ENCODE peak calls at places on chromosomes 3 and 15, in five cellular contexts. I is ovary; P is GM13977; O is activated effector memory CD4-positive, alpha-beta T cell treated with anti-CD3 and anti-CD28 coated beads, Interleukin-2, amount 50 U/mL, for 16 hours; J is psoas muscle. C is an unnamed sample.

GRCh38 chr15:22918056-22918455 is 62.1 kb downstream of the CYFIP1 start:
- DNase-seq in J (no peak), P (no peak), O (no peak), I (no peak), C (no peak)

GRCh38 chr15:51318382-51319150 is 19.8 kb downstream of the CYP19A1 start:
- DNase-seq in J (no peak), I (no peak), O (no peak), P (no peak), C (no peak)

GRCh38 chr3:33829720-33830119 is 31.3 kb downstream of the PDCD6IP start:
- DNase-seq in O (no peak), P (no peak), I (no peak), J (no peak), C (no peak)

GRCh38 chr3:5057857-5058324 is 64.2 kb upstream of the ARL8B start:
- DNase-seq in J (peak), P (peak), I (peak), O (peak), C (peak)

GRCh38 chr15:77630956-77631789 is 1.5 kb downstream of the LINGO1 start:
- DNase-seq in P (no peak), J (no peak), I (no peak), O (no peak), C (no peak)

GRCh38 chr3:114878119-114878839 is 268.8 kb downstream of the ZBTB20 start:
- DNase-seq in P (no peak), J (no peak), O (no peak), I (no peak), C (no peak)

GRCh38 chr15:40960151-40960885 is 7.0 kb downstream of the CHAC1 start:
- DNase-seq in I (no peak), J (no peak), P (no peak), O (no peak), C (no peak)

GRCh38 chr15:77748078-77749064 is 115.7 kb upstream of the LINGO1 start:
- DNase-seq in P (no peak), I (no peak), O (no peak), J (no peak), C (no peak)

GRCh38 chr3:54146383-54147239 is 24.3 kb downstream of the CACNA2D3 start:
- DNase-seq in O (no peak), P (peak), I (peak), J (peak), C (no peak)

GRCh38 chr15:25172691-25173090 is 217.9 kb downstream of the SNRPN start:
- DNase-seq in I (no peak), O (peak), P (no peak), J (peak), C (peak)

GRCh38 chr3:192917258-192917507 is 473 bp downstream of the MB21D2 start:
- DNase-seq in O (no peak), J (no peak), I (no peak), P (peak), C (no peak)

GRCh38 chr3:194387276-194387675 is 11.8 kb downstream of the GP5 start:
- DNase-seq in P (no peak), J (no peak), I (no peak), O (no peak), C (no peak)

GRCh38 chr3:139327861-139328260 is 16.0 kb upstream of the MRPS22 start:
- DNase-seq in P (no peak), I (no peak), J (no peak), O (no peak), C (no peak)

GRCh38 chr3:184496933-184497332 is 64.7 kb upstream of the EPHB3 start:
- DNase-seq in J (no peak), O (no peak), I (no peak), P (no peak), C (no peak)

GRCh38 chr3:42266085-42266484 is at the start of gene CCK:
- DNase-seq in P (no peak), J (no peak), I (no peak), O (no peak), C (no peak)

GRCh38 chr3:188061133-188061532 is 92.8 kb upstream of the LPP start:
- DNase-seq in O (peak), I (no peak), P (peak), J (no peak), C (peak)

GRCh38 chr3:31066999-31067398 is 172.5 kb upstream of the GADL1 start:
- DNase-seq in P (no peak), J (no peak), I (no peak), O (no peak), C (peak)

GRCh38 chr3:73602171-73602570 is 22.6 kb downstream of the PDZRN3 start:
- DNase-seq in P (no peak), J (no peak), O (no peak), I (no peak), C (no peak)

GRCh38 chr3:170765419-170766078 is 104.4 kb downstream of the RPL22L1 start:
- DNase-seq in J (no peak), I (no peak), P (no peak), O (no peak), C (no peak)

GRCh38 chr3:59850352-59850870 is 800.6 kb upstream of the CFAP20DC start:
- DNase-seq in I (no peak), P (no peak), J (no peak), O (no peak), C (no peak)

GRCh38 chr15:71055461-71055860 is 59.8 kb upstream of the THSD4 start:
- DNase-seq in P (no peak), J (no peak), O (no peak), I (no peak), C (no peak)

GRCh38 chr15:94791008-94791407 is 559.6 kb downstream of the MCTP2 start:
- DNase-seq in I (no peak), J (no peak), O (no peak), P (no peak), C (no peak)

GRCh38 chr3:117687096-117687495 is 977.5 kb downstream of the TUSC7 start:
- DNase-seq in P (no peak), J (no peak), I (no peak), O (no peak), C (no peak)

GRCh38 chr15:57485869-57486268 is 105.8 kb upstream of the MYZAP start:
- DNase-seq in J (no peak), O (no peak), P (no peak), I (no peak), C (no peak)

GRCh38 chr15:43268111-43269105 is 1.7 kb upstream of the TGM5 start:
- DNase-seq in P (peak), J (no peak), I (no peak), O (no peak), C (no peak)

GRCh38 chr15:99438691-99439523 is 126.9 kb upstream of the MEF2A start:
- DNase-seq in J (peak), P (no peak), I (no peak), O (peak), C (peak)

GRCh38 chr3:146256851-146257486 is 6.1 kb upstream of the PLSCR4 start:
- DNase-seq in I (no peak), O (no peak), J (no peak), P (no peak), C (no peak)

GRCh38 chr3:78941587-78941986 is 826.2 kb downstream of the ROBO1 start:
- DNase-seq in P (peak), I (no peak), O (no peak), J (no peak), C (no peak)

GRCh38 chr3:174540081-174540480 is 319.1 kb upstream of the NAALADL2 start:
- DNase-seq in J (no peak), O (no peak), P (no peak), I (no peak), C (no peak)

GRCh38 chr15:36814708-36815107 is 235.3 kb downstream of the CDIN1 start:
- DNase-seq in I (no peak), O (no peak), P (no peak), J (no peak), C (no peak)

GRCh38 chr3:11510001-11510760 is 133.5 kb downstream of the VGLL4 start:
- DNase-seq in J (peak), I (no peak), P (no peak), O (no peak), C (peak)

GRCh38 chr3:168248383-168249047 is 152.8 kb upstream of the GOLIM4 start:
- DNase-seq in O (no peak), P (peak), J (peak), I (no peak), C (no peak)

GRCh38 chr3:125434582-125435011 is 59.5 kb upstream of the ZNF148 start:
- DNase-seq in P (peak), O (no peak), I (no peak), J (no peak), C (no peak)

GRCh38 chr3:29583861-29584260 is 303.0 kb downstream of the RBMS3 start:
- DNase-seq in J (no peak), O (no peak), I (no peak), P (no peak), C (no peak)

GRCh38 chr15:36465304-36465703 is 114.1 kb upstream of the CDIN1 start:
- DNase-seq in P (no peak), O (no peak), J (no peak), I (no peak), C (no peak)

GRCh38 chr3:14524311-14524711 is 15.8 kb downstream of the GRIP2 start:
- DNase-seq in I (peak), J (peak), O (peak), P (no peak), C (peak)

GRCh38 chr3:175274056-175274455 is 414.9 kb downstream of the NAALADL2 start:
- DNase-seq in J (no peak), O (no peak), P (peak), I (no peak), C (no peak)

GRCh38 chr3:51637941-51638471 is 33.0 kb upstream of the TEX264 start:
- DNase-seq in P (peak), J (no peak), I (no peak), O (no peak), C (no peak)

GRCh38 chr3:138230525-138230924 is 43.4 kb downstream of the ARMC8 start:
- DNase-seq in P (no peak), O (no peak), I (no peak), J (no peak), C (no peak)

GRCh38 chr3:148758303-148758884 is 60.7 kb downstream of the AGTR1 start:
- DNase-seq in J (no peak), O (no peak), I (no peak), P (no peak), C (no peak)

C was measured in uterus.